ENCODE peak calls at places on chromosomes 11 and 22, in nine cellular contexts. O, L, F, G, K, S, M, W and N are unnamed samples.

GRCh38 chr11:109547356-109548027 is 125.5 kb downstream of the C11orf87 start:
- DNase-seq in O (no peak), L (no peak), F (no peak), G (peak), K (peak), S (no peak), M (no peak), W (peak), N (no peak)

GRCh38 chr11:106514706-106515105 is 437.2 kb downstream of the AASDHPPT start:
- DNase-seq in O (no peak), L (no peak), F (no peak), G (no peak), K (no peak), S (no peak), M (no peak), W (no peak), N (no peak)

GRCh38 chr11:125393331-125393730 is 102.7 kb downstream of the FEZ1 start:
- DNase-seq in O (no peak), L (no peak), F (no peak), G (no peak), K (no peak), S (no peak), M (no peak), W (no peak), N (no peak)

GRCh38 chr11:92511522-92512203 is 287.0 kb downstream of the FAT3 start:
- DNase-seq in O (no peak), L (no peak), F (no peak), G (no peak), K (no peak), S (peak), M (no peak), W (no peak), N (no peak)

GRCh38 chr11:118304227-118304808 is at the start of gene CD3E:
- DNase-seq in O (no peak), L (no peak), F (no peak), G (no peak), K (no peak), S (no peak), M (no peak), W (no peak), N (no peak)

GRCh38 chr11:123034587-123034986 is 27.3 kb downstream of the HSPA8 start:
- DNase-seq in O (no peak), L (no peak), F (no peak), G (no peak), K (no peak), S (no peak), M (no peak), W (no peak), N (no peak)

GRCh38 chr22:46165975-46166374 is 15.6 kb downstream of the PPARA start:
- DNase-seq in O (no peak), L (no peak), F (no peak), G (no peak), K (no peak), S (peak), M (no peak), W (peak), N (no peak)

GRCh38 chr11:5679811-5680210 is 5.1 kb downstream of the TRIM5 start:
- DNase-seq in O (no peak), L (no peak), F (no peak), G (no peak), K (no peak), S (no peak), M (no peak), W (no peak), N (no peak)

GRCh38 chr11:13098067-13098466 is 89.0 kb downstream of the RASSF10 start:
- DNase-seq in O (peak), L (no peak), F (peak), G (peak), K (peak), S (no peak), M (no peak), W (no peak), N (no peak)

GRCh38 chr11:134823970-134824369 is 411.9 kb upstream of the B3GAT1 start:
- DNase-seq in O (no peak), L (no peak), F (no peak), G (no peak), K (no peak), S (no peak), M (no peak), W (no peak), N (no peak)

GRCh38 chr11:6468712-6469495 is 4.8 kb downstream of the TRIM3 start:
- DNase-seq in O (peak), L (peak), F (peak), G (no peak), K (peak), S (peak), M (no peak), W (peak), N (peak)

GRCh38 chr11:130431337-130431773 is 2.9 kb upstream of the ADAMTS8 start:
- DNase-seq in O (peak), L (peak), F (peak), G (peak), K (peak), S (peak), M (peak), W (peak), N (peak)

GRCh38 chr22:44719586-44720368 is 17.8 kb downstream of the PRR5 start:
- DNase-seq in O (no peak), L (peak), F (no peak), G (no peak), K (no peak), S (no peak), M (no peak), W (no peak), N (no peak)

GRCh38 chr11:68140496-68141246 is 19.5 kb upstream of the CHKA start:
- DNase-seq in O (no peak), L (peak), F (no peak), G (no peak), K (no peak), S (no peak), M (no peak), W (no peak), N (no peak)

GRCh38 chr22:26536056-26536761 is 23.9 kb upstream of the TFIP11 start:
- DNase-seq in O (no peak), L (no peak), F (no peak), G (no peak), K (peak), S (no peak), M (no peak), W (no peak), N (no peak)

GRCh38 chr22:17407643-17408042 is 38.4 kb downstream of the CECR2 start:
- DNase-seq in O (no peak), L (no peak), F (no peak), G (no peak), K (no peak), S (no peak), M (no peak), W (no peak), N (no peak)

GRCh38 chr11:119361961-119362725 is 15.6 kb upstream of the MFRP start:
- DNase-seq in O (no peak), L (no peak), F (no peak), G (no peak), K (no peak), S (no peak), M (no peak), W (no peak), N (no peak)

GRCh38 chr11:8593935-8594909 is at the start of gene STK33:
- DNase-seq in O (peak), L (peak), F (peak), G (peak), K (no peak), S (peak), M (peak), W (no peak), N (peak)

GRCh38 chr22:39556970-39557811 is 13.4 kb upstream of the CACNA1I start:
- DNase-seq in O (no peak), L (no peak), F (no peak), G (peak), K (no peak), S (peak), M (peak), W (peak), N (no peak)

GRCh38 chr22:41976070-41976901 is 7.0 kb downstream of the SEPTIN3 start:
- DNase-seq in O (no peak), L (peak), F (peak), G (peak), K (no peak), S (peak), M (peak), W (no peak), N (no peak)

GRCh38 chr11:86182976-86183584 is 61.5 kb upstream of the EED start:
- DNase-seq in O (no peak), L (peak), F (no peak), G (peak), K (peak), S (no peak), M (no peak), W (peak), N (no peak)

GRCh38 chr22:47801541-47802245 is 1039.2 kb downstream of the TBC1D22A start:
- DNase-seq in O (no peak), L (no peak), F (no peak), G (no peak), K (no peak), S (no peak), M (no peak), W (no peak), N (no peak)

GRCh38 chr22:32337015-32337414 is 20.7 kb upstream of the RFPL3 start:
- DNase-seq in O (no peak), L (peak), F (no peak), G (no peak), K (no peak), S (no peak), M (no peak), W (no peak), N (no peak)

GRCh38 chr11:84855846-84856245 is 771.3 kb downstream of the DLG2 start:
- DNase-seq in O (no peak), L (no peak), F (no peak), G (no peak), K (peak), S (no peak), M (no peak), W (peak), N (no peak)

GRCh38 chr22:49303781-49304461 is 523.8 kb downstream of the BRD1 start:
- DNase-seq in O (peak), L (peak), F (no peak), G (no peak), K (no peak), S (no peak), M (no peak), W (no peak), N (no peak)

GRCh38 chr22:43014062-43014875 is 680 bp downstream of the PACSIN2 start:
- DNase-seq in O (peak), L (peak), F (peak), G (peak), K (no peak), S (peak), M (peak), W (no peak), N (peak)

GRCh38 chr22:26461188-26461810 is 22.3 kb downstream of the HPS4 start:
- DNase-seq in O (peak), L (peak), F (peak), G (peak), K (peak), S (peak), M (peak), W (peak), N (peak)

GRCh38 chr22:23089010-23089409 is 18.7 kb downstream of the GNAZ start:
- DNase-seq in O (no peak), L (no peak), F (no peak), G (no peak), K (no peak), S (no peak), M (no peak), W (no peak), N (no peak)

GRCh38 chr11:12835286-12835685 is 161.1 kb downstream of the TEAD1 start:
- DNase-seq in O (no peak), L (no peak), F (no peak), G (no peak), K (no peak), S (no peak), M (no peak), W (no peak), N (no peak)

GRCh38 chr22:35634981-35635540 is 13.2 kb upstream of the APOL6 start:
- DNase-seq in O (no peak), L (no peak), F (no peak), G (no peak), K (no peak), S (no peak), M (no peak), W (peak), N (no peak)

GRCh38 chr11:62477927-62478326 is 59.1 kb downstream of the SCGB1A1 start:
- DNase-seq in O (no peak), L (no peak), F (no peak), G (no peak), K (no peak), S (no peak), M (no peak), W (no peak), N (no peak)

GRCh38 chr11:1671658-1672057 is 25.3 kb upstream of the KRTAP5-6 start:
- DNase-seq in O (no peak), L (no peak), F (no peak), G (no peak), K (no peak), S (no peak), M (no peak), W (no peak), N (no peak)

GRCh38 chr11:112861356-112861755 is 99.9 kb upstream of the NCAM1 start:
- DNase-seq in O (no peak), L (no peak), F (no peak), G (no peak), K (no peak), S (no peak), M (no peak), W (no peak), N (no peak)

GRCh38 chr11:9301720-9302119 is 12.7 kb downstream of the TMEM41B start:
- DNase-seq in O (no peak), L (no peak), F (no peak), G (no peak), K (no peak), S (no peak), M (no peak), W (no peak), N (no peak)

GRCh38 chr11:61106906-61107470 is 4.7 kb downstream of the CD5 start:
- DNase-seq in O (no peak), L (no peak), F (no peak), G (no peak), K (no peak), S (no peak), M (no peak), W (no peak), N (no peak)

GRCh38 chr11:82462588-82462987 is 271.1 kb downstream of the FAM181B start:
- DNase-seq in O (no peak), L (no peak), F (no peak), G (no peak), K (no peak), S (no peak), M (no peak), W (no peak), N (no peak)

GRCh38 chr22:20435436-20436308 is 2.0 kb downstream of the SCARF2 start:
- DNase-seq in O (no peak), L (no peak), F (no peak), G (no peak), K (no peak), S (no peak), M (no peak), W (no peak), N (no peak)

GRCh38 chr11:65425971-65426838 is 3.6 kb downstream of the NEAT1 start:
- DNase-seq in O (no peak), L (peak), F (no peak), G (no peak), K (peak), S (no peak), M (peak), W (peak), N (no peak)

DNA sequence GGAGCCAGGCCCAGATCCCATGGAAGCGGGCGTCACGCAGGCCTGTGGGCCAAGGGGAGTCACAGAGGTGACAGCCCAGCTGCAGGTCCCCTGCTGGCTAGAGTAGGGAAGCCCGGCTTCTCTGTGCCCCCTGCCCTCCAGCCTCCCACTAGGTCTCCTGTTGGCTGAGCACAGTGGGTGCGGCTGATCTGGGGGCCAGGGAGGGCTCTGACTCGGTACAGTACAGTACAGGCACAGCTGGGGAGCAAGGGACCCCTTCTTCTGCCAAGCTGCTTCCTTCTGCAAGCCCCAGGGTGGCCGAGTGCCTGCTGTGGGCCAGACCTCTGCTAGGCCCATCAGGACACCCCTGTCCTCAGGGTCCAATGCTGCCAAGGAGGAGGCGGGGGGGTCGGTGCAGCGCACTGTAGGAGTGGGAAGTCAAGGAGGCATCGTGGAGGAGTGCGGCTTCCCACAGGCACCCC is 10.1 kb downstream of the SUSD2 start:
- DNase-seq in O (peak), L (no peak), F (no peak), G (no peak), K (no peak), S (no peak), M (no peak), W (no peak), N (no peak)
- TF ChIP-seq CTCF in O (peak), L (no peak), F (no peak), G (no peak), K (no peak), S (peak), M (no peak), W (no peak), N (no peak)

GRCh38 chr11:69796063-69796462 is 20.9 kb upstream of the FGF4 start:
- DNase-seq in O (no peak), L (no peak), F (no peak), G (no peak), K (no peak), S (no peak), M (no peak), W (no peak), N (no peak)

GRCh38 chr11:69799582-69799981 is 19.6 kb downstream of the FGF3 start:
- DNase-seq in O (peak), L (no peak), F (no peak), G (peak), K (peak), S (peak), M (no peak), W (peak), N (no peak)

GRCh38 chr11:69799097-69799496 is 20.1 kb downstream of the FGF3 start:
- DNase-seq in O (no peak), L (no peak), F (no peak), G (no peak), K (no peak), S (no peak), M (no peak), W (no peak), N (no peak)

GRCh38 chr11:69797737-69798528 is 21.3 kb downstream of the FGF3 start:
- DNase-seq in O (no peak), L (no peak), F (no peak), G (no peak), K (no peak), S (no peak), M (no peak), W (no peak), N (no peak)

DNA sequence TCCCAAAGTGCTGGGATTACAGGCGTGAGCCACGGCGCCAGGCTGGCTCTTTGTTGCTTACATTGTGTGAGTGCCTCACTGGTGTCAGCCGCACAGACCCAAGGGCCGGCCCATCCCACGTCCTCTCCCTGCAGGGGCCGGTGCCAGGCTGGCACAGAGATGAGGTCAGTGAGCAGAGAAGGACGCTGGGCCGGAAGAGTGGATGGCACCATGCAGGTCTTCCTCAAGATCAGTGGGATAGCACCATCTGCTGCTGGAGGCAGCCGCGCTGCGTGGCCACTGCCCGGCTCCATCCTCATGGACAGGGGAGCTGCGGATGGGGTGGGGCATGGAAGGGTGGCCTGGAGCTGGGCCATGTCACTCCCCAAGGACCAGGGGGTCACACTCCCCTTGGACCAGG is 22.0 kb upstream of the FGF4 start:
- DNase-seq in O (no peak), L (no peak), F (no peak), G (no peak), K (no peak), S (no peak), M (no peak), W (no peak), N (no peak)
- TF ChIP-seq CTCF in O (peak), L (no peak), F (no peak), G (no peak), K (no peak), S (peak), M (no peak), W (peak), N (no peak)

DNA sequence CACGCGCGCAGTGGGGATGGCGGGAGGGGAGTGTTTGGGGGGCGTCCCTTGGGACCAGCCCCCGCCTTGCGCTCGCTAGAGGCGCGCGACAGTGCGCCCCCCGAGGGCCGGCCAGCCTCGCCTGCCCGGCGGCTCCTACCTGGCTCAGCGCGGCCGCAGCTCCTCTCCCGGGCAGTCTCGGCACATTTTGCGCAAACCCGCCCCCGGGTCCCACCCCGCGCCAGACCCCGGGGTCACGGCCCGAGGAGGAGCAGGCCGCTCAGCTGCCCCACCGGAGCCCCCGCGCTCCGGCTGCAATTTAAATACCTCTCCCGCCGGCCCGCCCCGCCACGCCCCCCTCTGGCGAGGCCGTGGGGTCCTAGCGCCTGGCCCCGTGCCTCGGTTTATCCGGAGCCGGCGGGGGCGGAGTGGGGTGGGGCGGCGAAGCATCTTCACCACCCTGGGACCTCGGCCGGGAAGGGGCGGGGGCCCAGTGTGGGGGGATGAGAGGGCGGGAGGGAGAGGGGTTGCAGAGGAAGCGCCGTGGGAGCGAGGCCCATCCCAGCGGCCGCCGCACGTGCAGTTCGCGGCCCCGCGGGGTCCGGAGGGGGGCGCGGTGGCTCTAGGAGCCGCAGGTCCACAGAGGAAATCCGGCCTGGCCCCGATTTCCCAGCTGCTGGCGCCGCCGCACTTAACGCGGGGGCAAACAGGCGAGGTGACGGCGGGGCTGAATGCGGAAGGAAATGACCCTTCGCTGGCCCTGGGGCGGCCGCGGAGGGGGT is at the start of gene LRRC32:
- DNase-seq in O (peak), L (peak), F (no peak), G (no peak), K (no peak), S (peak), M (peak), W (no peak), N (peak)
- TF ChIP-seq CTCF in O (peak), L (no peak), F (peak), G (no peak), K (no peak), S (no peak), M (no peak), W (no peak), N (peak)

DNA sequence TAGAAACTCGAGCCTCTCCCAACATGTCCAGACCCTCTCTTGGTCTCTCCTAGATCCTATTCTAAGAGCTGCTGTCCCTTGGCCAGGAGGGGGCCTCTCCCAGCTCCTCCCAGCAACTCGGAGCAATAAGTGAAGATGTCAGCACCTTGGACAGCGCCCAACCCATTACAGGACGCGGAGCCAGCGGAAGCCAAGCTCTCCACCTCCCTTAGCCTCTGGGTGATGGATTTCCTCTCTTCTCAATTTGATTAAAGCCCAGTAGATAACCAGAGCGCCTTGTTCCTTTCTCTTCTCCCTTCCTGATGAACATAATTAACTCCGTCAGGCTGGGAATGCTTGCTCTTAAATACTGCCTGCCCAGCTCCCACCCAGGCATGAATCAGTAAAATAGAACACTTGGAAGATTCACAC is 26.2 kb upstream of the TPBGL start:
- DNase-seq in O (peak), L (peak), F (peak), G (peak), K (peak), S (peak), M (peak), W (peak), N (peak)
- TF ChIP-seq CTCF in O (peak), L (no peak), F (peak), G (no peak), K (peak), S (peak), M (no peak), W (peak), N (peak)

GRCh38 chr11:122020902-122021301 is 95.1 kb downstream of the BLID start:
- DNase-seq in O (no peak), L (no peak), F (no peak), G (no peak), K (no peak), S (peak), M (no peak), W (peak), N (peak)
- TF ChIP-seq CTCF in O (peak), L (no peak), F (peak), G (peak), K (no peak), S (peak), M (no peak), W (peak), N (peak)